ENCODE peak calls at places on chromosomes 4 and X, in nine cellular contexts. P is NCI-H748 treated with DMSO at 0.1 percent for 48 hours; A is thoracic aorta; T is progenitor cell of endocrine pancreas; I is endothelial cell of umbilical vein; U is HS-5; R is posterior cingulate gyrus; D is CD4-positive, CD25-positive, alpha-beta regulatory T cell; Z is GM12891. B is an unnamed sample.

GRCh38 chr4:147396105-147396504 is 84.8 kb upstream of the EDNRA start:
- DNase-seq in P (no peak), A (no peak), T (no peak), I (no peak), U (no peak), R (no peak), D (no peak), Z (no peak), B (no peak)

GRCh38 chrX:74521961-74522833 is 92.2 kb downstream of the RLIM start:
- DNase-seq in P (no peak), A (no peak), T (no peak), I (no peak), U (no peak), R (no peak), D (no peak), Z (no peak), B (no peak)

GRCh38 chrX:154373340-154374306 is 811 bp downstream of the FLNA start:
- DNase-seq in P (peak; percentile 70), A (no peak), T (peak; percentile 65), I (peak; percentile 70), U (no peak), R (peak; percentile 59), D (peak; percentile 31), Z (no peak), B (no peak)

GRCh38 chr4:1204828-1205591 is 32.6 kb upstream of the SPON2 start:
- DNase-seq in P (no peak), A (no peak), T (no peak), I (no peak), U (no peak), R (peak; percentile 4), D (no peak), Z (no peak), B (no peak)

GRCh38 chrX:153557618-153558017 is 40.2 kb downstream of the ATP2B3 start:
- DNase-seq in P (no peak), A (no peak), T (no peak), I (no peak), U (no peak), R (peak; percentile 51), D (no peak), Z (no peak), B (no peak)

GRCh38 chrX:153556767-153557166 is 39.3 kb downstream of the ATP2B3 start:
- DNase-seq in P (no peak), A (no peak), T (no peak), I (no peak), U (no peak), R (no peak), D (no peak), Z (no peak), B (no peak)

GRCh38 chrX:10486373-10486772 is 134.0 kb downstream of the MID1 start:
- DNase-seq in P (no peak), A (no peak), T (no peak), I (peak; percentile 38), U (peak; percentile 50), R (no peak), D (no peak), Z (no peak), B (no peak)

GRCh38 chr4:83212041-83212851 is 72.4 kb downstream of the COQ2 start:
- DNase-seq in P (no peak), A (no peak), T (no peak), I (no peak), U (no peak), R (no peak), D (peak; percentile 93), Z (no peak), B (peak; percentile 39)

GRCh38 chr4:81648576-81649272 is 177.0 kb upstream of the RASGEF1B start:
- DNase-seq in P (no peak), A (no peak), T (no peak), I (no peak), U (no peak), R (no peak), D (peak; percentile 44), Z (peak; percentile 12), B (peak; percentile 27)

GRCh38 chrX:152824841-152825374 is 5.6 kb downstream of the CETN2 start:
- DNase-seq in P (no peak), A (no peak), T (no peak), I (no peak), U (no peak), R (no peak), D (no peak), Z (no peak), B (no peak)

B was measured in activated gamma-delta T cell treated with anti-CD3 and anti-CD28 coated beads, Interleukin-2, amount 50 U/mL, for 16 hours.